ENCODE peak calls at places on chromosomes 16 and 17, in seven cellular contexts. D is NCI-H1417; W is CD4-positive, CD25-positive, alpha-beta regulatory T cell; Y is occipital lobe; I is iPS-NIHi11; E is dorsolateral prefrontal cortex; A is activated CD4-positive, alpha-beta T cell treated with anti-CD3 and anti-CD28 coated beads, Interleukin-2, amount 50 U/mL, for 48 hours. F is an unnamed sample.
A peak's percentile ranks its signal among the peaks of the same experiment; 100 is the strongest.

GRCh38 chr17:78258323-78259229 is 27.1 kb downstream of the TMEM235 start:
- DNase-seq in D (peak; percentile 74), W (peak; percentile 40), Y (no peak), I (no peak), E (no peak), A (peak; percentile 79), F (no peak)

GRCh38 chr17:63697341-63698286 is 2.3 kb downstream of the LIMD2 start:
- DNase-seq in D (peak; percentile 32), W (peak; percentile 76), Y (no peak), I (peak; percentile 69), E (no peak), A (peak; percentile 84), F (peak; percentile 59)

GRCh38 chr17:27506348-27507218 is 50.3 kb downstream of the KSR1 start:
- DNase-seq in D (peak; percentile 73), W (no peak), Y (no peak), I (peak; percentile 74), E (no peak), A (no peak), F (no peak)

GRCh38 chr16:89269805-89270665 is 52.5 kb downstream of the ZNF778 start:
- DNase-seq in D (no peak), W (no peak), Y (no peak), I (no peak), E (no peak), A (no peak), F (no peak)

GRCh38 chr17:57379237-57380054 is 123.1 kb downstream of the MSI2 start:
- DNase-seq in D (peak; percentile 9), W (no peak), Y (no peak), I (peak; percentile 56), E (no peak), A (peak; percentile 38), F (no peak)

GRCh38 chr17:75872434-75873351 is 5.7 kb downstream of the TRIM47 start:
- DNase-seq in D (peak; percentile 34), W (no peak), Y (no peak), I (peak; percentile 50), E (no peak), A (peak; percentile 42), F (peak; percentile 60)

GRCh38 chr17:49076575-49077384 is 55.8 kb upstream of the B4GALNT2 start:
- DNase-seq in D (no peak), W (no peak), Y (no peak), I (no peak), E (no peak), A (no peak), F (no peak)

GRCh38 chr16:68642436-68643064 is 2.6 kb upstream of the CDH3 start:
- DNase-seq in D (no peak), W (no peak), Y (no peak), I (peak; percentile 77), E (no peak), A (no peak), F (peak; percentile 13)

GRCh38 chr17:80375186-80375585 is 39.8 kb upstream of the ENDOV start:
- DNase-seq in D (no peak), W (no peak), Y (no peak), I (no peak), E (no peak), A (no peak), F (no peak)

GRCh38 chr16:63655846-63656245 is 1466.0 kb downstream of the CDH11 start:
- DNase-seq in D (no peak), W (no peak), Y (no peak), I (no peak), E (no peak), A (no peak), F (no peak)

GRCh38 chr17:44547625-44548297 is 9.5 kb upstream of the FZD2 start:
- DNase-seq in D (no peak), W (no peak), Y (no peak), I (peak; percentile 70), E (no peak), A (no peak), F (peak; percentile 63)

GRCh38 chr16:17372383-17372782 is 98.4 kb downstream of the XYLT1 start:
- DNase-seq in D (no peak), W (no peak), Y (no peak), I (peak; percentile 37), E (no peak), A (no peak), F (no peak)

GRCh38 chr16:1533443-1533951 is at the start of gene TMEM204:
- DNase-seq in D (no peak), W (no peak), Y (no peak), I (peak; percentile 71), E (no peak), A (peak; percentile 59), F (no peak)

GRCh38 chr17:29089601-29090044 is 46.7 kb downstream of the PIPOX start:
- DNase-seq in D (peak; percentile 68), W (no peak), Y (peak; percentile 47), I (no peak), E (peak; percentile 58), A (no peak), F (peak; percentile 82)

GRCh38 chr17:63537001-63537400 is 13.3 kb upstream of the DCAF7 start:
- DNase-seq in D (no peak), W (no peak), Y (no peak), I (no peak), E (no peak), A (no peak), F (no peak)

GRCh38 chr16:55615071-55615470 is 40.7 kb upstream of the SLC6A2 start:
- DNase-seq in D (no peak), W (no peak), Y (no peak), I (no peak), E (no peak), A (no peak), F (no peak)

GRCh38 chr16:9050102-9050830 is 41.2 kb upstream of the HAPSTR1 start:
- DNase-seq in D (no peak), W (no peak), Y (no peak), I (peak; percentile 64), E (no peak), A (no peak), F (no peak)

GRCh38 chr16:20740007-20740883 is 1.4 kb downstream of the THUMPD1 start:
- DNase-seq in D (no peak), W (no peak), Y (no peak), I (no peak), E (no peak), A (no peak), F (no peak)

GRCh38 chr17:35866356-35866950 is 2.2 kb downstream of the HEATR9 start:
- DNase-seq in D (no peak), W (no peak), Y (no peak), I (no peak), E (no peak), A (no peak), F (no peak)

GRCh38 chr16:88561485-88562369 is 8.5 kb upstream of the ZC3H18 start:
- DNase-seq in D (peak; percentile 55), W (peak; percentile 43), Y (peak; percentile 41), I (peak; percentile 80), E (peak; percentile 31), A (peak; percentile 56), F (peak; percentile 62)

GRCh38 chr17:60392845-60393702 is 1.1 kb upstream of the USP32 start:
- DNase-seq in D (peak; percentile 79), W (peak; percentile 4), Y (no peak), I (no peak), E (no peak), A (peak; percentile 63), F (peak; percentile 32)

F was measured in Ammon's horn.